ENCODE peak calls at places on chromosomes 4 and X, in seven cellular contexts. W is trophoblast cell, F is IMR-90, U is neuronal stem cell, T is H9, P is mesendoderm, B is H1. V is an unnamed sample.

GRCh38 chrX:130771648-130772312 is 131.2 kb downstream of the ENOX2 start:
- DNase-seq in U (no peak), F (no peak), W (no peak), T (no peak), B (no peak), P (no peak), V (peak; percentile 18)

GRCh38 chrX:107731831-107732502 is 43.6 kb downstream of the TSC22D3 start:
- DNase-seq in F (peak; percentile 58), T (peak; percentile 93), U (no peak), W (no peak), P (peak; percentile 88), B (no peak), V (peak; percentile 85)

GRCh38 chr4:141391771-141392170 is 171.1 kb downstream of the ZNF330 start:
- DNase-seq in P (no peak), U (no peak), W (no peak), B (no peak), T (no peak), F (no peak), V (no peak)

GRCh38 chr4:15521442-15522039 is 51.9 kb downstream of the CC2D2A start:
- DNase-seq in T (no peak), F (peak; percentile 41), U (no peak), B (no peak), P (no peak), W (no peak), V (peak; percentile 17)

GRCh38 chr4:38805530-38806145 is 1.0 kb upstream of the TLR1 start:
- DNase-seq in U (no peak), W (peak; percentile 20), T (no peak), F (no peak), B (no peak), P (no peak), V (no peak)

GRCh38 chr4:78068481-78068880 is 11.4 kb downstream of the FRAS1 start:
- DNase-seq in U (no peak), W (peak; percentile 58), F (no peak), T (no peak), B (no peak), P (no peak), V (no peak)

GRCh38 chrX:154373340-154374306 is 811 bp downstream of the FLNA start:
- DNase-seq in U (no peak), B (peak; percentile 73), T (peak; percentile 93), W (peak; percentile 70), P (peak; percentile 90), F (peak; percentile 83), V (peak; percentile 84)

GRCh38 chrX:26670521-26670920 is 454.6 kb downstream of the MAGEB5 start:
- DNase-seq in U (no peak), W (no peak), P (no peak), F (no peak), B (no peak), T (no peak), V (no peak)

GRCh38 chrX:23890933-23891332 is 16.8 kb downstream of the APOO start:
- DNase-seq in U (no peak), P (no peak), T (no peak), B (no peak), F (no peak), W (no peak), V (peak; percentile 19)

GRCh38 chr4:17535906-17536305 is 20.9 kb downstream of the CLRN2 start:
- DNase-seq in W (no peak), P (peak; percentile 23), U (no peak), T (no peak), F (no peak), B (no peak), V (no peak)

GRCh38 chr4:103199009-103199408 is 866 bp upstream of the CENPE start:
- DNase-seq in T (no peak), P (no peak), B (no peak), W (no peak), F (no peak), U (no peak), V (no peak)

GRCh38 chrX:150201841-150202240 is 161.3 kb upstream of the MAMLD1 start:
- DNase-seq in T (no peak), B (no peak), P (no peak), F (no peak), W (no peak), U (no peak), V (no peak)

GRCh38 chrX:12610079-12610478 is 181.1 kb upstream of the PRPS2 start:
- DNase-seq in T (no peak), P (no peak), F (peak; percentile 55), U (no peak), W (no peak), B (no peak), V (no peak)

GRCh38 chrX:56726609-56727008 is 2.4 kb upstream of the NBDY start:
- DNase-seq in T (no peak), F (peak; percentile 61), P (peak; percentile 45), B (no peak), W (peak; percentile 64), U (no peak), V (peak; percentile 57)

GRCh38 chrX:74195605-74196004 is 108.4 kb upstream of the ZCCHC13 start:
- DNase-seq in F (no peak), W (peak; percentile 12), B (no peak), P (no peak), U (no peak), T (no peak), V (no peak)

GRCh38 chrX:39714471-39714870 is 383.3 kb downstream of the BCOR start:
- DNase-seq in T (no peak), B (no peak), W (no peak), P (no peak), U (no peak), F (no peak), V (no peak)

GRCh38 chr4:81060587-81061339 is 30.3 kb downstream of the BMP3 start:
- DNase-seq in U (no peak), P (no peak), B (no peak), F (no peak), T (no peak), W (peak; percentile 46), V (no peak)

GRCh38 chr4:68342139-68342538 is 7.8 kb downstream of the YTHDC1 start:
- DNase-seq in B (no peak), T (no peak), U (no peak), F (peak; percentile 73), P (peak; percentile 76), W (peak; percentile 53), V (peak; percentile 79)

GRCh38 chr4:162163892-162164759 is at the start of gene FSTL5:
- DNase-seq in U (peak; percentile 81), T (peak; percentile 99), P (peak; percentile 99), B (peak; percentile 94), W (peak; percentile 41), F (peak; percentile 2), V (peak; percentile 84)

GRCh38 chrX:77597090-77597489 is 149.9 kb downstream of the FGF16 start:
- DNase-seq in T (no peak), W (peak; percentile 28), B (no peak), U (no peak), P (peak; percentile 10), F (peak; percentile 48), V (peak; percentile 42)

DNA sequence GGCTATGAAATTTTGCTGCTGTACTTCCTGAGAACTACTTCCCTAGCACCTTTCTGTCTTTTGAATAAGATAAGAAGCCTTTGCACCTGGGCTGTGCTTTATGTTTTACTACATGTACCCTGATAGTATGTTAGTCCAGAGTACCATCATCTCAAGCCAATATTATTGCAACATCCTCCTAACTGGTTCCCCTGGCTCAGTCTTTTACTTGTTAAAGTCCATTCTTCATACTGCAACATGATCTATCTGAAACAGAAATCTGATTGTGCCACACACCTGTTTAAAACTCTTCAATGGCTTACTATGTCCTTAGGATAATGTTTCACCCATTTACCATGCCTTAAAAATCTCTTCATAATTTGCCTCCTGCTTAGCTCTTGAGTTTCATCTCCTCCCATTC is 102.3 kb downstream of the AGTR2 start:
- DNase-seq in B (no peak), U (no peak), W (peak; percentile 34), P (no peak), T (no peak), F (no peak), V (no peak)
- H2BK120ac ChIP-seq in B (no peak overlapping the region), U (no peak overlapping the region), W (no peak overlapping the region), P (no peak overlapping the region), T (no peak overlapping the region), F (no peak overlapping the region), V (no peak overlapping the region)

DNA sequence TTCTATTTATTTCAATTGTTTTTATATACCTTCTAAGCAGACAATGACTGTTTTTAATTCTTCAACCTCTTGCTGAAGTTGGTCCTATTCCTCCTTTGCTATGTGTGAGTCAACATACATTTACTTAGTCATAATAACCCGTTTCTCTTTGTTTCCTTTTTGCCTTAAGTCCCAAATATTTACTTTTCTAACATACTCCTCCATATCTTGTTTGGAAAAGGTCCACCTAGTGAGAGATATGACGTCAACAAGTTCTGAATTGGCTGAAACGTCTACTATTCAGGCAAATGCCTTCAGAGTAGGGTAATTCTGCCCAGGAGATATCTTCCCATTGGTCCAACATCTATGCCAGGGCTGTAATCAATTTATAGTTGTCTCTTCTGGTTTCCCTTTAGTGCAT is 179.3 kb upstream of the GEMIN8 start:
- DNase-seq in T (no peak), P (no peak), W (no peak), F (no peak), B (no peak), U (no peak), V (no peak)
- H2BK120ac ChIP-seq in T (no peak overlapping the region), P (no peak overlapping the region), W (no peak overlapping the region), F (no peak overlapping the region), B (no peak overlapping the region), U (no peak overlapping the region), V (no peak overlapping the region)

DNA sequence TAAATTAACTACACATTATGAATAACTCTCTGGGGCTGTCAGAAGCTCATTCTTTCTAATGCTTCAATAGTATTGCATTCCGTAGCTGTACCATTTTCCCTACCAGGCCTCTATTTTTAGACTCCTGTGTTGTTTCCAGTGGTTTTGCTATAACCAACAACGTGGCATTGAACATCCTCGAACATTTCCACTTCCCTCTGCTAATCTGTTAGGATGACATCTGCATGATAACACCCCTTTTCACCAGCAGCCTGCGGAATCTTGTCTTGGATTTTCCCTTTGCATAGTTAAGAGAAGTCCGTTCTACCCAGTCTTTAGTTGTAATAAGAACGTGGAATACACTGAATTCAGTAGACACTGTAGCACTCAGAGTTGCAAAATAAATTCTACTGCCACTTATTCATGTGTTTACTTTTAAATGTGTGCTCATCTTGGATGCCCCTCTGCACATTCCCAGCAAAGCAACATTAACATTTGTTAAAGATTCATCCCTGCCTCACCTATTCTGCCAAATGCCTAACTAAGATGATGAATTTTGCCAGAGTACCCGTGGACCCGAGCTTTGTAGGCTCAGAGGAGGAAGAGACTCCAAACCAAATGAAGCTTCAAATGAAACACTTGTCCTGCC is 55.6 kb downstream of the SEL1L3 start:
- DNase-seq in P (no peak), T (peak; percentile 17), W (no peak), U (no peak), F (peak; percentile 44), B (no peak), V (peak; percentile 7)
- H2BK120ac ChIP-seq in P (no peak overlapping the region), T (no peak overlapping the region), W (no peak overlapping the region), U (no peak overlapping the region), F (no peak overlapping the region), B (no peak overlapping the region), V (no peak overlapping the region)

GRCh38 chrX:123740006-123740405 is 7.2 kb upstream of the THOC2 start:
- DNase-seq in T (no peak), W (no peak), B (no peak), F (no peak), P (peak; percentile 8), U (no peak), V (no peak)

GRCh38 chrX:123743312-123743711 is 10.5 kb upstream of the THOC2 start:
- DNase-seq in B (no peak), P (no peak), F (no peak), U (no peak), W (peak; percentile 18), T (no peak), V (no peak)

GRCh38 chrX:123745511-123745910 is 12.7 kb upstream of the THOC2 start:
- DNase-seq in P (no peak), U (no peak), F (no peak), B (no peak), W (peak; percentile 79), T (no peak), V (no peak)

GRCh38 chrX:123739474-123739873 is 6.6 kb upstream of the THOC2 start:
- DNase-seq in T (no peak), F (no peak), W (no peak), B (no peak), U (no peak), P (no peak), V (no peak)

GRCh38 chrX:123742440-123742839 is 9.6 kb upstream of the THOC2 start:
- DNase-seq in T (no peak), B (no peak), F (no peak), W (no peak), P (no peak), U (no peak), V (no peak)
- H2BK120ac ChIP-seq in T (no peak overlapping the region), B (no peak overlapping the region), F (no peak overlapping the region), W (no peak overlapping the region), P (no peak overlapping the region), U (no peak overlapping the region), V (no peak overlapping the region)